ENCODE peak calls at places on chromosomes 5 and 9, in seven cellular contexts. V is Peyer's patch, F is ovary, N is neuronal stem cell, G is cardiac muscle cell, W is fibroblast of lung, T is adrenal gland. H is an unnamed sample.

GRCh38 chr5:13932561-13932960 is 11.9 kb downstream of the DNAH5 start:
- DNase-seq in N (no peak), W (no peak), F (no peak), G (no peak), T (no peak), V (no peak), H (no peak)

GRCh38 chr5:153613143-153613542 is 122.7 kb downstream of the GRIA1 start:
- DNase-seq in V (no peak), G (no peak), N (no peak), T (no peak), W (peak; percentile 33), F (no peak), H (no peak)

GRCh38 chr5:179263391-179264052 is 81.7 kb downstream of the ADAMTS2 start:
- DNase-seq in V (peak; percentile 35), T (peak; percentile 37), G (no peak), F (no peak), W (no peak), N (no peak), H (no peak)

GRCh38 chr9:104743377-104743985 is 4.0 kb upstream of the NIPSNAP3A start:
- DNase-seq in W (peak; percentile 78), F (no peak), G (peak; percentile 81), V (no peak), N (peak; percentile 48), T (no peak), H (no peak)

GRCh38 chr5:14813747-14814146 is 57.8 kb downstream of the ANKH start:
- DNase-seq in V (no peak), N (no peak), T (no peak), G (no peak), F (no peak), W (no peak), H (no peak)

GRCh38 chr5:121962943-121963342 is 1.2 kb downstream of the SRFBP1 start:
- DNase-seq in T (no peak), N (no peak), V (no peak), F (no peak), G (no peak), W (no peak), H (no peak)

GRCh38 chr5:58362135-58362534 is 97.8 kb downstream of the PLK2 start:
- DNase-seq in W (no peak), N (no peak), T (no peak), V (no peak), F (no peak), G (no peak), H (no peak)

GRCh38 chr9:129669141-129669718 is 3.8 kb downstream of the PRRX2 start:
- DNase-seq in G (peak; percentile 7), V (no peak), F (no peak), T (no peak), N (no peak), W (peak; percentile 52), H (peak; percentile 76)

GRCh38 chr9:34376596-34377401 is at the start of gene MYORG:
- DNase-seq in V (peak; percentile 99), T (peak; percentile 99), N (peak; percentile 76), W (peak; percentile 69), G (peak; percentile 87), F (peak; percentile 57), H (peak; percentile 93)

GRCh38 chr9:108620767-108621166 is 235.0 kb downstream of the ACTL7B start:
- DNase-seq in W (peak; percentile 2), G (peak; percentile 46), T (no peak), F (no peak), N (no peak), V (no peak), H (no peak)

GRCh38 chr9:124776952-124777645 is at the start of gene OLFML2A:
- DNase-seq in W (no peak), T (peak; percentile 27), G (no peak), F (peak; percentile 28), N (no peak), V (peak; percentile 52), H (peak; percentile 63)

GRCh38 chr5:68872088-68872842 is 221.5 kb upstream of the SLC30A5 start:
- DNase-seq in T (peak; percentile 83), V (no peak), N (peak; percentile 44), W (peak; percentile 5), F (no peak), G (peak; percentile 6), H (no peak)

GRCh38 chr9:31671011-31671410 is 713.4 kb upstream of the ACO1 start:
- DNase-seq in T (no peak), N (no peak), W (no peak), F (no peak), G (no peak), V (no peak), H (no peak)

GRCh38 chr9:131773911-131774379 is 34.1 kb upstream of the RAPGEF1 start:
- DNase-seq in V (no peak), W (peak; percentile 72), N (peak; percentile 81), T (no peak), F (peak; percentile 48), G (peak; percentile 80), H (peak; percentile 25)

GRCh38 chr9:75181748-75182147 is 93.4 kb downstream of the OSTF1 start:
- DNase-seq in V (no peak), W (peak; percentile 28), N (no peak), T (no peak), G (peak; percentile 27), F (no peak), H (no peak)

GRCh38 chr5:81755320-81755719 is 4.4 kb upstream of the SSBP2 start:
- DNase-seq in V (no peak), W (peak; percentile 79), F (peak; percentile 36), G (peak; percentile 86), T (peak; percentile 69), N (no peak), H (peak; percentile 84)

GRCh38 chr5:127959152-127959764 is 124.3 kb upstream of the SLC12A2 start:
- DNase-seq in G (peak; percentile 78), T (peak; percentile 87), N (no peak), V (peak; percentile 62), F (peak; percentile 55), W (peak; percentile 81), H (no peak)

GRCh38 chr9:106758911-106759310 is 104.1 kb upstream of the ZNF462 start:
- DNase-seq in W (no peak), G (peak; percentile 21), N (no peak), V (no peak), T (no peak), F (no peak), H (no peak)
- H3K4me3 ChIP-seq in W (no peak overlapping the region), G (no peak overlapping the region), N (no peak overlapping the region), V (no peak overlapping the region), T (no peak overlapping the region), F (no peak overlapping the region), H (no peak overlapping the region)

GRCh38 chr9:77005216-77005615 is 14.2 kb upstream of the FOXB2 start:
- DNase-seq in F (no peak), T (no peak), N (no peak), G (no peak), W (no peak), V (no peak), H (no peak)
- H3K27me3 ChIP-seq in F (no peaks in the 10 kb centered on the region), T (peaks cover 20% of the 10 kb centered on the region), N (peaks cover 2% of the 10 kb centered on the region), G (peaks cover 17% of the 10 kb centered on the region), W (no peaks in the 10 kb centered on the region), V (peaks cover 3% of the 10 kb centered on the region), H (peaks cover 46% of the 10 kb centered on the region)

DNA sequence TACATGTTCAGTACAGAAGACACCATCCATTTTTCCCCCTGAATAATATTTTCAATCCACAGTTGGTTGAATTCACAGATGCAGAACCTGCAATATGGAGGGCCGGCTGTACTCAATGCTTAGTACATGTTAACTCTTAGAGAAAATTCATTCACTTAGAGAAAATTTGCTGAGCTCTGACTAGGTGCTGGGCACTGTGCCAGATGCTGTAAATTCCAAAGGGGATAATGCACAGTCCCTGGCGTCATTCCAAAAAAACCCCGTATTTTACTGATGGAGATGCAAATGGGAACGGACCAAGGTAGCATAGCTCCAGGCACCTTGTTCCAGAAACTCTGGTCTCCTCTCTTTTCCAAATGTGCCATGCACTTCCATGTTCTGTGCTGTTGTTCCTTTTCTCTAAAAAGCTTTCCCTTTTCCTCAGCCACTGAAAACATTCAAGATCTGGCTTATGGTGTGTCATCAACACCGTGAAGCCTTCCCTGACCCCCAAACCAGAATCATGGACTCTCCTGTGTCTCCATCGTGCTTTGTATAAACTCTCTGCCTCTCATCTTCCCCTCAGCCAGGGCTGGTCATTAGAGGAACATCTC is 55.7 kb upstream of the COL15A1 start:
- DNase-seq in W (no peak), T (peak; percentile 55), V (no peak), G (peak; percentile 55), F (no peak), N (no peak), H (no peak)
- H3K4me1 ChIP-seq in W (peaks cover 5% of the 10 kb centered on the region), T (peaks cover 59% of the 10 kb centered on the region), V (no peaks in the 10 kb centered on the region), G (peaks cover 14% of the 10 kb centered on the region), F (peaks cover 7% of the 10 kb centered on the region), N (no peaks in the 10 kb centered on the region), H (peaks cover 31% of the 10 kb centered on the region)

GRCh38 chr5:32201140-32201539 is 27.0 kb upstream of the GOLPH3 start:
- DNase-seq in T (no peak), N (no peak), W (peak; percentile 55), V (no peak), F (no peak), G (peak; percentile 65), H (no peak)

GRCh38 chr5:32210151-32210550 is 36.0 kb upstream of the GOLPH3 start:
- DNase-seq in T (no peak), G (no peak), F (no peak), N (no peak), V (no peak), W (no peak), H (no peak)

GRCh38 chr5:32202394-32202793 is 28.3 kb upstream of the GOLPH3 start:
- DNase-seq in F (no peak), G (no peak), V (no peak), W (peak; percentile 77), T (no peak), N (no peak), H (no peak)

GRCh38 chr5:32206799-32207634 is 32.9 kb upstream of the GOLPH3 start:
- DNase-seq in G (no peak), T (no peak), N (no peak), F (no peak), W (no peak), V (no peak), H (no peak)

GRCh38 chr5:32206053-32206452 is 31.9 kb upstream of the GOLPH3 start:
- DNase-seq in N (no peak), V (no peak), W (no peak), T (no peak), F (no peak), G (no peak), H (no peak)
- H3K4me3 ChIP-seq in N (no peak overlapping the region), V (no peak overlapping the region), W (no peak overlapping the region), T (no peak overlapping the region), F (no peak overlapping the region), G (no peak overlapping the region), H (no peak overlapping the region)

DNA sequence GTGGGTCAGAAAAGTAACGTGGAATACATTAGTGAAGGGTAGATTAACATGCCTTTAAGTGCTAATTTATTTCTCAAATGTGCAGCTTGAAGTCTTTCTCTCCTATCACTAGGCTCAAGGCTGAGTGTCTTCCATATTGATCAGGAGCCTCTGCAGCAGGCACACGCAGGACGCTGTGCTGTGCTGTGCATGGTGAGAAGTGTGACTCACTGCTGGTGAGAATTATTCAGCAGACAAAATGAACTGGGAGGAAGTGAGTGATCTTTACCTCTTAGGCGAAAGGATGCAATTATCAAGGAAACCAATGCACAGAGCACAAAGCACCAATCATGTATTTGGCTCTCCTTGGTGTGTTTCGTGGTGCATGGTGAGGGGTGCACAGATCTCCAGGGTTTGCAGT is 136.3 kb downstream of the TENT4A start:
- DNase-seq in N (no peak), T (no peak), V (no peak), W (no peak), F (no peak), G (no peak), H (no peak)
- H3K27me3 ChIP-seq in N (no peaks in the 10 kb centered on the region), T (no peaks in the 10 kb centered on the region), V (no peaks in the 10 kb centered on the region), W (no peaks in the 10 kb centered on the region), F (no peaks in the 10 kb centered on the region), G (no peaks in the 10 kb centered on the region), H (no peaks in the 10 kb centered on the region)

GRCh38 chr9:99054581-99054980 is 50.3 kb upstream of the TGFBR1 start:
- DNase-seq in N (no peak), F (no peak), W (no peak), G (no peak), T (no peak), V (no peak), H (no peak)
- H3K4me1 ChIP-seq in N (no peaks in the 10 kb centered on the region), F (no peaks in the 10 kb centered on the region), W (peaks cover 17% of the 10 kb centered on the region), G (peaks cover 14% of the 10 kb centered on the region), T (peaks cover 44% of the 10 kb centered on the region), V (peaks cover 15% of the 10 kb centered on the region), H (peaks cover 12% of the 10 kb centered on the region)